ENCODE peak calls at places on chromosomes 6 and 20, in five cellular contexts. F is nucleus accumbens; C is HuH-7.5; E is stimulated activated CD4-positive, alpha-beta T cell treated with anti-CD3 and anti-CD28 coated beads, TNF-alpha, amount 100 ng/mL, for 1 hour; K is stomach. V is an unnamed sample.

GRCh38 chr6:122798099-122798641 is 9.1 kb downstream of the SMPDL3A start:
- DNase-seq in K (peak; percentile 78), E (no peak), C (peak; percentile 31), F (no peak), V (no peak)

GRCh38 chr6:169722362-169723199 is 1.7 kb downstream of the PHF10 start:
- DNase-seq in K (peak; percentile 43), C (peak; percentile 51), F (no peak), E (no peak), V (peak; percentile 43)

GRCh38 chr6:165922309-165922794 is 245.3 kb downstream of the TBXT start:
- DNase-seq in E (no peak), F (no peak), K (no peak), C (no peak), V (no peak)

GRCh38 chr6:148868314-148868713 is 121.5 kb downstream of the UST start:
- DNase-seq in F (no peak), E (no peak), K (no peak), C (no peak), V (no peak)

GRCh38 chr20:2210646-2211556 is 84.9 kb upstream of the TGM3 start:
- DNase-seq in K (no peak), F (no peak), C (no peak), E (no peak), V (no peak)

GRCh38 chr20:35091808-35092523 is 641 bp downstream of the TRPC4AP start:
- DNase-seq in K (no peak), E (no peak), C (peak; percentile 39), F (peak; percentile 56), V (peak; percentile 42)

GRCh38 chr20:5234158-5234557 is 82.6 kb downstream of the PROKR2 start:
- DNase-seq in F (no peak), C (no peak), E (no peak), K (no peak), V (no peak)

GRCh38 chr20:62053465-62054196 is 12.1 kb downstream of the TAF4 start:
- DNase-seq in C (no peak), K (no peak), E (no peak), F (no peak), V (no peak)

GRCh38 chr6:77245026-77245425 is 218.3 kb downstream of the HTR1B start:
- DNase-seq in F (no peak), C (no peak), E (no peak), K (no peak), V (no peak)

GRCh38 chr20:17710379-17711305 is 10.9 kb downstream of the BANF2 start:
- DNase-seq in F (no peak), K (no peak), C (peak; percentile 44), E (no peak), V (no peak)